ENCODE peak calls at places on chromosomes 13 and 19, in seven cellular contexts. T is tibial nerve, V is body of pancreas, L is endothelial cell of umbilical vein, C is IMR-90, H is adipocyte, N is aorta. D is an unnamed sample.

GRCh38 chr13:61358599-61358998 is 57.0 kb downstream of the PCDH20 start:
- DNase-seq in L (no peak), C (no peak), N (no peak), H (no peak), T (no peak), V (no peak), D (no peak)

GRCh38 chr13:85741017-85741416 is 58.2 kb downstream of the SLITRK6 start:
- DNase-seq in N (no peak), H (no peak), C (no peak), T (no peak), L (no peak), V (no peak), D (no peak)

GRCh38 chr19:58218899-58219298 is 9.8 kb upstream of the ZNF544 start:
- DNase-seq in V (no peak), N (no peak), C (no peak), H (no peak), L (peak; percentile 20), T (no peak), D (no peak)

GRCh38 chr13:70817571-70817970 is 709.3 kb upstream of the KLHL1 start:
- DNase-seq in T (no peak), V (no peak), N (no peak), H (peak; percentile 80), C (peak; percentile 41), L (no peak), D (no peak)

GRCh38 chr13:44763604-44764311 is 187.6 kb upstream of the TSC22D1 start:
- DNase-seq in H (no peak), C (no peak), T (no peak), L (peak; percentile 58), N (no peak), V (peak; percentile 68), D (no peak)

GRCh38 chr19:5048091-5048726 is 79.3 kb downstream of the KDM4B start:
- DNase-seq in H (peak; percentile 91), T (peak; percentile 63), V (peak; percentile 84), L (peak; percentile 69), N (peak; percentile 93), C (peak; percentile 67), D (peak; percentile 85)

GRCh38 chr19:12791345-12792047 is at the start of gene JUNB:
- DNase-seq in N (peak; percentile 99), T (peak; percentile 96), C (peak; percentile 96), H (peak; percentile 98), L (peak; percentile 98), V (peak; percentile 98), D (peak; percentile 99)

GRCh38 chr19:54096642-54097106 is 3.9 kb downstream of the OSCAR start:
- DNase-seq in T (no peak), V (no peak), L (no peak), N (peak; percentile 76), C (peak; percentile 17), H (peak; percentile 58), D (no peak)

GRCh38 chr13:20499986-20500385 is 25.7 kb downstream of the CRYL1 start:
- DNase-seq in T (no peak), V (no peak), C (peak; percentile 7), N (no peak), H (peak; percentile 18), L (no peak), D (no peak)

GRCh38 chr13:80955487-80955886 is 614.6 kb upstream of the SPRY2 start:
- DNase-seq in L (peak; percentile 82), H (no peak), C (no peak), T (no peak), V (no peak), N (no peak), D (no peak)

GRCh38 chr13:41644742-41645141 is 187.4 kb downstream of the RGCC start:
- DNase-seq in T (no peak), C (no peak), N (no peak), L (no peak), V (no peak), H (no peak), D (no peak)
- H3K4me1 ChIP-seq in T (peaks cover 46% of the 10 kb centered on the region), C (peaks cover 18% of the 10 kb centered on the region), N (peaks cover 3% of the 10 kb centered on the region), L (peaks cover 64% of the 10 kb centered on the region), V (peaks cover 23% of the 10 kb centered on the region), H (peaks cover 46% of the 10 kb centered on the region), D (peaks cover 39% of the 10 kb centered on the region)

GRCh38 chr19:17829855-17830566 is 8.7 kb upstream of the INSL3 start:
- DNase-seq in L (no peak), C (peak; percentile 8), T (no peak), V (peak; percentile 15), H (no peak), N (no peak), D (no peak)

GRCh38 chr19:17834350-17835181 is 13.2 kb downstream of the JAK3 start:
- DNase-seq in N (no peak), H (no peak), L (no peak), C (no peak), V (no peak), T (no peak), D (no peak)

GRCh38 chr19:17832443-17833208 is 11.3 kb upstream of the INSL3 start:
- DNase-seq in N (no peak), C (no peak), T (no peak), L (no peak), V (no peak), H (no peak), D (no peak)

GRCh38 chr19:17830567-17831418 is 9.5 kb upstream of the INSL3 start:
- DNase-seq in L (peak; percentile 47), V (peak; percentile 73), C (peak; percentile 67), T (peak; percentile 48), N (peak; percentile 92), H (peak; percentile 55), D (peak; percentile 69)

GRCh38 chr19:17831419-17831888 is 10.1 kb upstream of the INSL3 start:
- DNase-seq in L (no peak), C (no peak), N (peak; percentile 79), T (no peak), V (no peak), H (no peak), D (no peak)
- H3K27me3 ChIP-seq in L (no peaks in the 10 kb centered on the region), C (peaks cover 40% of the 10 kb centered on the region), N (no peaks in the 10 kb centered on the region), T (no peaks in the 10 kb centered on the region), V (peaks cover 8% of the 10 kb centered on the region), H (peaks cover 4% of the 10 kb centered on the region), D (no peaks in the 10 kb centered on the region)

GRCh38 chr19:2252481-2253105 is 3.5 kb downstream of the AMH start:
- DNase-seq in T (no peak), C (no peak), V (no peak), L (no peak), N (no peak), H (no peak), D (no peak)
- H3K4me1 ChIP-seq in T (peaks cover 7% of the 10 kb centered on the region), C (peaks cover 4% of the 10 kb centered on the region), V (peaks cover 38% of the 10 kb centered on the region), L (peaks cover 11% of the 10 kb centered on the region), N (no peaks in the 10 kb centered on the region), H (peaks cover 7% of the 10 kb centered on the region), D (peaks cover 30% of the 10 kb centered on the region)

GRCh38 chr13:91216928-91217700 is 130.4 kb upstream of the MIR17HG start:
- DNase-seq in H (no peak), V (no peak), C (no peak), L (no peak), N (no peak), T (no peak), D (no peak)

DNA sequence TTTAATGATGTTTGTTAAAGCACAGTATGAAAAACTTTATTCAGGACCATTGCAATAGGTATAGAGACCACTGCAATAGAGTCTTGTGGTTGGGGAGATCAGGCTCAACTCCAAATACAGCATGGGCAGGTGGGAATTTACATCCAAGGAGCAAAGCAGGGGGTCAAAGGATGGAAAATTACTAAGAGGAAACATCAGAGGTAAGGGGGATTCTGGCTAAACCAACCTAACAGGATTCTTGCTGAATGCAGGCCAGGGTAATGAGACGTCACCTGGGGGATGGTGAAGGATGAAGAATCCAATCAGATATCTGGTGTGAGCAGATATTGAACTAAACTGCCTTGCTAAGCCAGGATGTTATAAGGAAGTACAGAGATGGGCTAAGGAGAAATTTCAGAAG is 126.6 kb upstream of the MIR17HG start:
- DNase-seq in V (no peak), L (no peak), H (no peak), T (no peak), N (no peak), C (no peak), D (no peak)
- H3K27me3 ChIP-seq in V (no peaks in the 10 kb centered on the region), L (no peaks in the 10 kb centered on the region), H (peaks cover 10% of the 10 kb centered on the region), T (no peaks in the 10 kb centered on the region), N (no peaks in the 10 kb centered on the region), C (no peaks in the 10 kb centered on the region), D (no peaks in the 10 kb centered on the region)

GRCh38 chr13:48400820-48401219 is 12.1 kb downstream of the LPAR6 start:
- DNase-seq in H (peak; percentile 91), L (peak; percentile 96), N (no peak), C (peak; percentile 46), V (no peak), T (no peak), D (no peak)

GRCh38 chr13:48400090-48400694 is 12.7 kb downstream of the LPAR6 start:
- DNase-seq in V (no peak), L (no peak), N (no peak), T (no peak), H (peak; percentile 51), C (no peak), D (no peak)

GRCh38 chr13:48397744-48398143 is 15.2 kb downstream of the LPAR6 start:
- DNase-seq in L (peak; percentile 28), V (no peak), H (no peak), T (no peak), N (no peak), C (no peak), D (no peak)

GRCh38 chr13:48401480-48401879 is 11.4 kb downstream of the LPAR6 start:
- DNase-seq in V (no peak), C (no peak), H (peak; percentile 59), L (peak; percentile 59), T (no peak), N (no peak), D (no peak)

DNA sequence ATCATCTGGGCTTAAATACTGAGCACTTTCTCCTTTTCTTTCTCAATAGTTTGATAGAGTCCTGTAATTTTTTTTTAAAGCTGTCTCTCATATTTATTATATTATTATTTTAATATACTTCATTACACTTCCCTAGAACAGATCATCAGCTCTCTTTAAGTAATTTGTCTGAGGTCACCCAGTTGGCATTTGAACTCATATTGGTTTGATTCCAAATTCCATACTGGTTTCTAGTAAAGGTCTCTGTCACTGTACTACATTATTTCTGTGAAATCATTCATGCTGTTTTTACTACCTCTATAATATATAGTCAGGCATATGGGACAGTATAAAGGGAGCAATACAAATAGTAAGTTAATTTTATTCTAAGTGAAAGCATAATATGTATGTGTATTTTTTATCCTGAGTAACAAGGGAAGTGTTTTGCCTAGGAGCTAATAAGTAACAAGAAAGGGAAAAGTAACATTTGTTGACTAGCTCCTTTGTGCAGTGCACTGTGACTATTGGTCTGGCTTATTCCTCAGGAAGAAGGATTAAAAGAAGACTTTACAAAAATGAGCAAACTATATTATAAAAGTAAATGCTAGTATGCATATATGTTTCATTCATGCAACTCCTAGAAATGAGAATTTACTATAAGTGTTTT is 14.3 kb downstream of the LPAR6 start:
- DNase-seq in H (no peak), C (peak; percentile 18), L (peak; percentile 46), T (no peak), N (no peak), V (no peak), D (no peak)
- H3K4me1 ChIP-seq in H (peaks cover 50% of the 10 kb centered on the region), C (peaks cover 5% of the 10 kb centered on the region), L (peaks cover 44% of the 10 kb centered on the region), T (peaks cover 33% of the 10 kb centered on the region), N (peaks cover 3% of the 10 kb centered on the region), V (peaks cover 11% of the 10 kb centered on the region), D (peaks cover 34% of the 10 kb centered on the region)

GRCh38 chr19:41521860-41522555 is 54.0 kb upstream of the CEACAM21 start:
- DNase-seq in L (no peak), H (peak; percentile 6), V (no peak), T (no peak), N (peak; percentile 76), C (no peak), D (peak; percentile 76)
- H3K27me3 ChIP-seq in L (peaks cover 41% of the 10 kb centered on the region), H (peaks cover 75% of the 10 kb centered on the region), V (peaks cover 6% of the 10 kb centered on the region), T (no peaks in the 10 kb centered on the region), N (no peaks in the 10 kb centered on the region), C (peaks cover 20% of the 10 kb centered on the region), D (peaks cover 64% of the 10 kb centered on the region)